ENCODE peak calls at places on chromosomes 12 and 14, in eight cellular contexts. Q is transverse colon, I is ovary, P is heart left ventricle, L is GM12878, G is tibial nerve, S is gastrocnemius medialis, T is HepG2. F is an unnamed sample.

GRCh38 chr12:80422549-80422948 is 21.5 kb upstream of the PTPRQ start:
- DNase-seq in Q (no peak), I (no peak), P (no peak), L (no peak), G (no peak), S (no peak), T (no peak), F (no peak)

GRCh38 chr14:100890044-100890443 is 13.5 kb downstream of the RTL1 start:
- DNase-seq in Q (no peak), I (peak; percentile 14), P (no peak), L (no peak), G (no peak), S (no peak), T (no peak), F (no peak)

GRCh38 chr14:101476931-101477553 is 84.3 kb upstream of the DIO3 start:
- DNase-seq in Q (peak; percentile 73), I (peak; percentile 23), P (no peak), L (no peak), G (no peak), S (no peak), T (peak; percentile 49), F (peak; percentile 10)

GRCh38 chr14:77059276-77059934 is 30.9 kb upstream of the IRF2BPL start:
- DNase-seq in Q (no peak), I (no peak), P (peak; percentile 38), L (no peak), G (no peak), S (no peak), T (peak; percentile 51), F (peak; percentile 51)

GRCh38 chr12:74317078-74317581 is 220.5 kb upstream of the ATXN7L3B start:
- DNase-seq in Q (no peak), I (peak; percentile 64), P (peak; percentile 21), L (no peak), G (peak; percentile 70), S (no peak), T (no peak), F (peak; percentile 85)

GRCh38 chr12:11615481-11615880 is 34.0 kb upstream of the ETV6 start:
- DNase-seq in Q (no peak), I (no peak), P (no peak), L (no peak), G (no peak), S (no peak), T (no peak), F (no peak)

GRCh38 chr12:29044799-29045198 is 104.3 kb upstream of the FAR2 start:
- DNase-seq in Q (no peak), I (no peak), P (no peak), L (no peak), G (no peak), S (no peak), T (no peak), F (no peak)

GRCh38 chr12:65330341-65330740 is 51.9 kb downstream of the MSRB3 start:
- DNase-seq in Q (no peak), I (no peak), P (no peak), L (no peak), G (no peak), S (no peak), T (no peak), F (no peak)

GRCh38 chr14:105247715-105248367 is 492 bp upstream of the BTBD6 start:
- DNase-seq in Q (peak; percentile 15), I (no peak), P (no peak), L (no peak), G (no peak), S (no peak), T (no peak), F (no peak)

GRCh38 chr12:1840981-1841425 is 20.6 kb downstream of the LRTM2 start:
- DNase-seq in Q (no peak), I (no peak), P (no peak), L (no peak), G (no peak), S (no peak), T (no peak), F (no peak)

GRCh38 chr12:121955258-121956040 is 37.1 kb downstream of the CFAP251 start:
- DNase-seq in Q (no peak), I (no peak), P (no peak), L (no peak), G (no peak), S (no peak), T (no peak), F (no peak)

DNA sequence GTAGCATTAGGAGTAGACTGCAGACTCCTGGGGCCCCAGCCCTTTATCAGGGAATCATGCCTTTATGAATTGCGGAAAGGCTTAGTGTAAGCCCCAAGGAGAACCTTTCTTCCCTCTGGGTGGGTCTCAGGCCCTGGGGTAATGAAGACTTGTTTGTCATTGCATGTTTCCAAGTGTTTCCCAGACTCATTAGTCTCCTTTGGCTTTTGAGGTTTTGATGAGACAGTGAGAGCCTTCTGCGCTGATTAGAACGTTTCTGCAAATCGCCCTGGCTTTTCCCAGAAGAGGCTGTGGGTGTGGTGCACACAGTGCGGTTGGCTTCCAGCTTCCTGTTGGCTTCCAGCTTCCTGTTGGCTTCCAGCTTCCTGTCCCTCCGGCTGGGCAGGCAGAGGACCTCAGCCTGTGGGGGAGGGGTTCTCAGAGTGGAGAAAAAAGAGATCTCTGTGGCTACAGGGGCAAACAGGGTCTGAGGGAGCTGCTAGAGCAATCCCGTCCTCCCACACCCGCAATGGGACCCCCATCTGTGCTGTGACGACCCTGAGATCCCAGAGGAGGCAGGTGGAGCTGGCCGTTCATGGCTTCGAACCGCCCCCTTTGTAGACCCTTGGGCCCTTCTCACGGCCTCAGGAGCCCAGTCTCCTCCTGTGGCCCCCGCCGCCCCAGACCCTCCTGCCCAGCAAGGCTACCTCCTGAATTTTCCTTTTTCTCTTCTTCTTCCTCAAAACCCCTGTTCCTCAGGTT is 42.1 kb downstream of the GPR68 start:
- DNase-seq in Q (no peak), I (no peak), P (peak; percentile 50), L (no peak), G (no peak), S (no peak), T (no peak), F (peak; percentile 49)
- TF ChIP-seq POLR2A in Q (no peak), I (no peak), P (no peak), L (no peak), G (no peak), S (no peak), T (no peak), F (no peak)

GRCh38 chr12:53954694-53955035 is at the start of gene HOXC12:
- DNase-seq in Q (no peak), I (no peak), P (no peak), L (no peak), G (no peak), S (no peak), T (no peak), F (no peak)

GRCh38 chr12:53956914-53957536 is 2.3 kb downstream of the HOXC12 start:
- DNase-seq in Q (no peak), I (no peak), P (no peak), L (no peak), G (no peak), S (no peak), T (no peak), F (no peak)

GRCh38 chr12:53955036-53955775 is 503 bp downstream of the HOXC12 start:
- DNase-seq in Q (no peak), I (no peak), P (no peak), L (no peak), G (no peak), S (no peak), T (no peak), F (no peak)

GRCh38 chr12:53955776-53956250 is 1.1 kb downstream of the HOXC12 start:
- DNase-seq in Q (no peak), I (no peak), P (no peak), L (no peak), G (no peak), S (no peak), T (no peak), F (no peak)

DNA sequence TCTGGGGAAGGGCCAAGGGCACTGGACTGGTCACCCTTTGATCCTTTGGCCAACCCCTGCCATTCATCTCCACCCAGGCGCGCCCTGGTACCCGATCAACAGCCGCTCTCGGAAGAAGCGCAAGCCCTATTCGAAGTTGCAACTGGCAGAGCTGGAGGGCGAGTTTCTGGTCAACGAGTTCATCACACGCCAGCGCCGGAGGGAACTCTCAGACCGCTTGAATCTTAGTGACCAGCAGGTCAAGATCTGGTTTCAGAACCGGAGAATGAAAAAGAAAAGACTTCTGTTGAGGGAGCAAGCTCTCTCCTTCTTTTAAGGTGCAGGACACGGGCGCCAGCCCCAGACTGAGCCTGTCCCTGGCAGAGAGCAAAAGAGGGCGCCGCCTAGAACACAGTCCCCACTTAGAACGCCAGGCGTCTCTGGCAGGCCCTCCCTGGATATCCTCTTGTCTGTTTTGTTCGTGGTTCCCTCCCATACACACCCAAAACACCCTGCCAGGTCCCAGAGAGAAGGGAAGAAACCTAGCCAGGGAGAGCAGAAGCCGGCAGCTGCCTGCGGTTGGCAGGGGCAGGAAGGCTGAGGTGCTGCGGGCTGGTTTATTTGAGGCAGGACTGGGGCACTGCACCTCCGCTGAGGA is 1.7 kb downstream of the HOXC12 start:
- DNase-seq in Q (no peak), I (no peak), P (no peak), L (no peak), G (no peak), S (no peak), T (no peak), F (no peak)
- TF ChIP-seq CTCF in Q (no peak), I (no peak), P (no peak), L (peak; percentile 3), G (no peak), S (no peak), T (no peak), F (no peak)

GRCh38 chr12:42475055-42475454 is 114.5 kb downstream of the PRICKLE1 start:
- DNase-seq in Q (no peak), I (no peak), P (no peak), L (no peak), G (no peak), S (no peak), T (no peak), F (no peak)

GRCh38 chr12:42474391-42474790 is 115.2 kb downstream of the PRICKLE1 start:
- DNase-seq in Q (no peak), I (no peak), P (no peak), L (no peak), G (no peak), S (no peak), T (no peak), F (no peak)

GRCh38 chr12:42469355-42470006 is 120.1 kb downstream of the PRICKLE1 start:
- DNase-seq in Q (peak; percentile 13), I (no peak), P (no peak), L (peak; percentile 97), G (no peak), S (no peak), T (no peak), F (no peak)

GRCh38 chr12:42473561-42473960 is 116.0 kb downstream of the PRICKLE1 start:
- DNase-seq in Q (no peak), I (no peak), P (no peak), L (no peak), G (no peak), S (no peak), T (no peak), F (no peak)

DNA sequence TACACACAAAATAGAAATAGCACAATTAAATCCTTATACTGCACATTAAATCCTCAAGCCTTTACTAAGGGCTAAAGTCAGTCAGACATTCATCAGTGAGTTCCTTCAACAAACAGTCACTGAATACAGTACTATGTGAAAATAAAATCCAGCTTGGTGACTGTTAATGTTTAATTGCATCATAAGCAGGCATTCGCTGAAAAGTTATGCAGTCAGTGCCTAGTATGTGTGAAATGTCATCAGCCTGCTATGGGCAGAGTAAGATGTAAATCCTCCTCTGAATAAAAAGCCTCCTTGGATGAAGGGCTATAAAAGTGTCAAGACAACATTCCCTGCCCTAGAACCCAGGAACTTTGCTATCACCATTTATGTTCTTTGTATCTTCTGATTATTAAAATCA is 116.4 kb downstream of the PRICKLE1 start:
- DNase-seq in Q (no peak), I (no peak), P (no peak), L (no peak), G (no peak), S (no peak), T (no peak), F (no peak)
- H3K4me1 ChIP-seq in Q (peaks cover 23% of the 10 kb centered on the region), I (peaks cover 3% of the 10 kb centered on the region), P (peaks cover 69% of the 10 kb centered on the region), L (peaks cover 28% of the 10 kb centered on the region), G (peaks cover 14% of the 10 kb centered on the region), S (no peaks in the 10 kb centered on the region), T (no peaks in the 10 kb centered on the region), F (no peaks in the 10 kb centered on the region)

GRCh38 chr14:36519431-36520321 is at the start of gene NKX2-1:
- DNase-seq in Q (no peak), I (no peak), P (no peak), L (no peak), G (no peak), S (no peak), T (no peak), F (no peak)
- TF ChIP-seq POLR2A in Q (no peak), I (no peak), P (no peak), L (no peak), G (no peak), S (no peak), T (no peak), F (no peak)

F was measured in testis.